ENCODE peak calls at places on chromosomes 1 and 21, in six cellular contexts. R, Q, W, S, P and H are unnamed samples.

GRCh38 chr1:217370757-217371156 is 260.1 kb downstream of the GPATCH2 start:
- DNase-seq in R (no peak), Q (no peak), W (no peak), S (no peak), P (no peak), H (no peak)

GRCh38 chr1:197776348-197777082 is 1.2 kb upstream of the DENND1B start:
- DNase-seq in R (no peak), Q (peak), W (no peak), S (no peak), P (no peak), H (no peak)

GRCh38 chr1:24323281-24323680 is 4.1 kb downstream of the GRHL3 start:
- DNase-seq in R (no peak), Q (no peak), W (no peak), S (no peak), P (no peak), H (no peak)

GRCh38 chr1:65423884-65424655 is 3.6 kb downstream of the LEPR start:
- DNase-seq in R (no peak), Q (peak), W (no peak), S (no peak), P (no peak), H (peak)

GRCh38 chr21:34004013-34004938 is 69.1 kb upstream of the MRPS6 start:
- DNase-seq in R (no peak), Q (peak), W (no peak), S (no peak), P (no peak), H (no peak)

GRCh38 chr1:100720751-100721150 is 1.2 kb downstream of the VCAM1 start:
- DNase-seq in R (no peak), Q (no peak), W (no peak), S (no peak), P (no peak), H (no peak)

GRCh38 chr21:33871171-33871570 is 44.4 kb downstream of the ATP5PO start:
- DNase-seq in R (no peak), Q (peak), W (no peak), S (no peak), P (no peak), H (no peak)

GRCh38 chr1:201172999-201173610 is 17.5 kb upstream of the IGFN1 start:
- DNase-seq in R (no peak), Q (no peak), W (no peak), S (no peak), P (no peak), H (no peak)

GRCh38 chr1:154812911-154813816 is 56.9 kb downstream of the KCNN3 start:
- DNase-seq in R (peak), Q (no peak), W (no peak), S (peak), P (peak), H (no peak)

GRCh38 chr1:28813931-28814465 is 2.0 kb downstream of the OPRD1 start:
- DNase-seq in R (no peak), Q (no peak), W (no peak), S (no peak), P (no peak), H (no peak)

GRCh38 chr1:25703671-25704637 is 87.4 kb downstream of the MAN1C1 start:
- DNase-seq in R (peak), Q (no peak), W (no peak), S (no peak), P (peak), H (no peak)

GRCh38 chr1:178784131-178784536 is 59.1 kb downstream of the RALGPS2 start:
- DNase-seq in R (no peak), Q (no peak), W (no peak), S (no peak), P (no peak), H (no peak)

GRCh38 chr1:205348559-205349477 is 7.9 kb downstream of the KLHDC8A start:
- DNase-seq in R (no peak), Q (no peak), W (peak), S (no peak), P (peak), H (no peak)

GRCh38 chr1:193356249-193356648 is 169.8 kb upstream of the B3GALT2 start:
- DNase-seq in R (no peak), Q (no peak), W (no peak), S (no peak), P (no peak), H (no peak)

GRCh38 chr1:247966520-247967204 is 1.6 kb downstream of the OR2AK2 start:
- DNase-seq in R (no peak), Q (no peak), W (no peak), S (no peak), P (no peak), H (no peak)

GRCh38 chr21:33362044-33362555 is 37.3 kb downstream of the IFNAR1 start:
- DNase-seq in R (no peak), Q (no peak), W (no peak), S (peak), P (peak), H (no peak)

GRCh38 chr1:19621274-19621950 is 22.7 kb upstream of the NBL1 start:
- DNase-seq in R (no peak), Q (no peak), W (no peak), S (no peak), P (no peak), H (no peak)

GRCh38 chr1:212981571-212982328 is 31.4 kb downstream of the VASH2 start:
- DNase-seq in R (no peak), Q (no peak), W (no peak), S (no peak), P (peak), H (no peak)